ENCODE peak calls at places on chromosomes 12 and 14, in four cellular contexts. One of them, this sample, is unnamed.

GRCh38 chr12:127903146-127903545 is 363.8 kb upstream of the TMEM132C start:
- DNase-seq in IMR-90: no peak
- DNase-seq in H9: no peak
- DNase-seq in H1: no peak
- DNase-seq in this sample: peak; percentile 79

GRCh38 chr14:36556811-36557433 is 25.5 kb downstream of the NKX2-8 start:
- DNase-seq in IMR-90: peak; percentile 7
- DNase-seq in H9: no peak
- DNase-seq in H1: peak; percentile 65
- DNase-seq in this sample: peak; percentile 28

GRCh38 chr12:115337693-115338543 is 653.9 kb upstream of the TBX3 start:
- DNase-seq in IMR-90: peak; percentile 98
- DNase-seq in H9: peak; percentile 55
- DNase-seq in H1: peak; percentile 48
- DNase-seq in this sample: peak; percentile 73

GRCh38 chr12:39443704-39444234 is 849 bp upstream of the KIF21A start:
- DNase-seq in IMR-90: no peak
- DNase-seq in H9: no peak
- DNase-seq in H1: no peak
- DNase-seq in this sample: peak; percentile 13

GRCh38 chr14:53529519-53529918 is 376.4 kb upstream of the DDHD1 start:
- DNase-seq in IMR-90: no peak
- DNase-seq in H9: no peak
- DNase-seq in H1: no peak
- DNase-seq in this sample: no peak

GRCh38 chr12:79250186-79250585 is 385.6 kb downstream of the SYT1 start:
- DNase-seq in IMR-90: peak; percentile 87
- DNase-seq in H9: no peak
- DNase-seq in H1: no peak
- DNase-seq in this sample: no peak

GRCh38 chr12:63163542-63163941 is 12.5 kb upstream of the AVPR1A start:
- DNase-seq in IMR-90: no peak
- DNase-seq in H9: no peak
- DNase-seq in H1: no peak
- DNase-seq in this sample: no peak

GRCh38 chr12:19299765-19300164 is 139.5 kb upstream of the AEBP2 start:
- DNase-seq in IMR-90: peak; percentile 22
- DNase-seq in H9: no peak
- DNase-seq in H1: no peak
- DNase-seq in this sample: peak; percentile 29

GRCh38 chr12:119649202-119649808 is 18.6 kb upstream of the PRKAB1 start:
- DNase-seq in IMR-90: no peak
- DNase-seq in H9: no peak
- DNase-seq in H1: no peak
- DNase-seq in this sample: no peak

GRCh38 chr12:103799504-103800251 is 41.4 kb downstream of the NT5DC3 start:
- DNase-seq in IMR-90: peak; percentile 68
- DNase-seq in H9: no peak
- DNase-seq in H1: no peak
- DNase-seq in this sample: peak; percentile 36

GRCh38 chr14:97833291-97833690 is 1036.1 kb downstream of the VRK1 start:
- DNase-seq in IMR-90: no peak
- DNase-seq in H9: no peak
- DNase-seq in H1: no peak
- DNase-seq in this sample: no peak

GRCh38 chr12:18872770-18873169 is 134.9 kb downstream of the CAPZA3 start:
- DNase-seq in IMR-90: no peak
- DNase-seq in H9: no peak
- DNase-seq in H1: no peak
- DNase-seq in this sample: no peak

GRCh38 chr14:104561661-104562495 is 17.7 kb upstream of the C14orf180 start:
- DNase-seq in IMR-90: no peak
- DNase-seq in H9: no peak
- DNase-seq in H1: no peak
- DNase-seq in this sample: no peak

GRCh38 chr14:104564744-104565679 is 14.6 kb upstream of the C14orf180 start:
- DNase-seq in IMR-90: no peak
- DNase-seq in H9: no peak
- DNase-seq in H1: no peak
- DNase-seq in this sample: no peak

GRCh38 chr14:104563191-104563741 is 16.3 kb upstream of the C14orf180 start:
- DNase-seq in IMR-90: no peak
- DNase-seq in H9: no peak
- DNase-seq in H1: no peak
- DNase-seq in this sample: no peak

GRCh38 chr14:104562606-104563005 is 17.0 kb upstream of the C14orf180 start:
- DNase-seq in IMR-90: no peak
- DNase-seq in H9: no peak
- DNase-seq in H1: no peak
- DNase-seq in this sample: no peak

GRCh38 chr14:104563742-104564615 is 15.6 kb upstream of the C14orf180 start:
- DNase-seq in IMR-90: peak; percentile 34
- DNase-seq in H9: peak; percentile 94
- DNase-seq in H1: peak; percentile 96
- DNase-seq in this sample: peak; percentile 88
- H3K23ac ChIP-seq in IMR-90: no peak overlapping the region
- H3K23ac ChIP-seq in H9: no peak overlapping the region
- H3K23ac ChIP-seq in H1: no peak overlapping the region
- H3K23ac ChIP-seq in this sample: no peak overlapping the region

GRCh38 chr12:13088503-13088902 is 15.0 kb downstream of the GSG1 start:
- DNase-seq in IMR-90: no peak
- DNase-seq in H9: peak; percentile 70
- DNase-seq in H1: peak; percentile 65
- DNase-seq in this sample: peak; percentile 85

GRCh38 chr12:13084898-13085640 is 18.4 kb downstream of the GSG1 start:
- DNase-seq in IMR-90: no peak
- DNase-seq in H9: no peak
- DNase-seq in H1: no peak
- DNase-seq in this sample: no peak

GRCh38 chr12:13085968-13086686 is 17.3 kb downstream of the GSG1 start:
- DNase-seq in IMR-90: no peak
- DNase-seq in H9: no peak
- DNase-seq in H1: no peak
- DNase-seq in this sample: no peak

GRCh38 chr12:13090054-13090453 is 13.4 kb downstream of the GSG1 start:
- DNase-seq in IMR-90: no peak
- DNase-seq in H9: no peak
- DNase-seq in H1: no peak
- DNase-seq in this sample: no peak

GRCh38 chr12:13087766-13088165 is 15.7 kb downstream of the GSG1 start:
- DNase-seq in IMR-90: no peak
- DNase-seq in H9: peak; percentile 71
- DNase-seq in H1: peak; percentile 60
- DNase-seq in this sample: peak; percentile 57
- H3K56ac ChIP-seq in IMR-90: no peak overlapping the region
- H3K56ac ChIP-seq in H9: no peak overlapping the region
- H3K56ac ChIP-seq in H1: peak overlapping the region; percentile 9
- H3K56ac ChIP-seq in this sample: peak overlapping the region; percentile 36

DNA sequence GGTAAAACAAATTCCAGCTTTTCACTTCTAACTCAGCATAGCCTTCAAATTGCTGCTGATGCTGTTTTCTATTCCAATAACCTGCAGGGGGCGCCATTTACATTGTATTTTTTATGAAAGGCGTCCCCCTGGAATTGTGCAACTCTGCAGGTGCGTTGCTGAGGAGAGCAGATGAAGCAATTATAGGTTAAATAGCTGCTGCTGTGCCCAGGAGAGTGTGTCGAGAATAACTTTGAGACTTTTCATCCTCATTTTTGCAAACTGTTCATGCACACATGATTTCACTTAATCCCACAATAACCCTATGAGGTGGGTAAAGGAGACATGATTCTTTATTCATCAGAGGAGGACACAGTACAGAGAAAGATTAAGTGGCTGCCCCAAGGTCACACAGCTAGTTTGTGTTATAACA is 75.7 kb downstream of the MYRFL start:
- DNase-seq in IMR-90: peak; percentile 54
- DNase-seq in H9: peak; percentile 74
- DNase-seq in H1: peak; percentile 88
- DNase-seq in this sample: peak; percentile 87
- H3K4me2 ChIP-seq in IMR-90: no peak overlapping the region
- H3K4me2 ChIP-seq in H9: no peak overlapping the region
- H3K4me2 ChIP-seq in H1: no peak overlapping the region
- H3K4me2 ChIP-seq in this sample: no peak overlapping the region

DNA sequence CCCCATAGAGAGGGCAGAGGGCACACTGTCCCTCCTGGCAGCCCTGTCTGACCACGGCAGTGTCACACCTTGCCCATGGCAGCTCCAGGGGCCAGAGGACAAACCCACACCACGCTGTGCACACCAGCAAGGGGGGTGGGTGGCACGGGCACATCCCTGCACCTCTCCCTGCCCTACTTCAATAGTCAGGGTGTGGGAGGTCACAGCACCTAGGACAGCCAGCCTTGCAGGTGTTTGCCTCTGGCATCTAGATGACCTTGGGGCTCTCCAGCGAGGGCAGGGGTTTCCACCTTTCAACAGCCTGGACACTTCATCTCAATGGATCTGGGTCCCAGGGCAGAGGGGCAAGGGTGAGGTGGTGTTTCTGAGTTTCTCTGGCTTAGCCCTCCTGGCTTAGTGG is 69.2 kb downstream of the LGMN start:
- DNase-seq in IMR-90: no peak
- DNase-seq in H9: no peak
- DNase-seq in H1: no peak
- DNase-seq in this sample: no peak
- H3K23ac ChIP-seq in IMR-90: no peak overlapping the region
- H3K23ac ChIP-seq in H9: no peak overlapping the region
- H3K23ac ChIP-seq in H1: no peak overlapping the region
- H3K23ac ChIP-seq in this sample: no peak overlapping the region

DNA sequence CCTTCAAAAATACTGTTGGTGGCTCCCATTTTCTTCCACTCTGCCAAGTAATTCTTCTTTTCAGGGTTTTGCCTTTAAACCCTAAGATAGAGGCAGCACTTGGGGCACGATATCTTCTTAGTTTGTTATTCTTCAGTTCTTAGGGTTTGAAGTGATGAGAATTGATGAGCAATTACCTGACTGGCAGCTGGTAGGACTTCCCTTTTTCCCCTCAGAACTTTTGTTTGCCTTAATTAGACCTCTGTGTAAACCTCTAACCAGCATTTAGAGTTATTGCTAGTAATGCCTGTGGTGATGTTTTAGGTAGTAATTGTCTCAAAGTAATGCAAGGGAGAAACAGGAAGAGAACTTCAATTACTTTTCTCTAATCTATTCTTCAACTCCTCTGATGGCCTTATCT is 683.5 kb downstream of the RPL10L start:
- DNase-seq in IMR-90: no peak
- DNase-seq in H9: no peak
- DNase-seq in H1: no peak
- DNase-seq in this sample: no peak
- H3K56ac ChIP-seq in IMR-90: no peak overlapping the region
- H3K56ac ChIP-seq in H9: no peak overlapping the region
- H3K56ac ChIP-seq in H1: no peak overlapping the region
- H3K56ac ChIP-seq in this sample: no peak overlapping the region

DNA sequence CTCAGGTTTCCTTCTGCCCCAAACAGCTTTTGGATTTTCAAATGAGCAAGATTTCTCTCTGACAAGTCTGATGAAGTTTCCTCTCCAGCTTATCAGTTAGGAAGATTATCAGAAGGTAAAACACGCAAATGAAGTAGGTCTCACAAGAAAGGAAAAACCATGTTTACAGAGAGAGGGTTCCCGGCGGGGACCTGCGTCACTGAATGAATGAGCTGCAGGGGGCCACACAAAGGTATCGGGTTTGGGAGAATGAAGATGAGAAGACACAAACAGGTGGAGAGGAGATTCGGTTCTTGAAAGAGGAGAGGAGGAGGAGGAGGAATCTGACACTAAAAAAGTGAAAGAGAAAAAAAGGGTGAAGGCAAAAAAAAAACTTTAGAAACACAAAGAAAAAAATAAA is 208.6 kb downstream of the CALM1 start:
- DNase-seq in IMR-90: no peak
- DNase-seq in H9: no peak
- DNase-seq in H1: no peak
- DNase-seq in this sample: peak; percentile 69
- H3K4me2 ChIP-seq in IMR-90: no peak overlapping the region
- H3K4me2 ChIP-seq in H9: peak overlapping the region; percentile 23
- H3K4me2 ChIP-seq in H1: peak overlapping the region; percentile 19
- H3K4me2 ChIP-seq in this sample: no peak overlapping the region